ENCODE peak calls at places on chromosomes 5 and 9, in six cellular contexts. One of them, this sample, is unnamed.

GRCh38 chr5:79794347-79794746 is 104.7 kb downstream of the CMYA5 start:
- DNase-seq in CD8-positive, alpha-beta T cell: no peak
- DNase-seq in endodermal cell: no peak
- DNase-seq in gastrocnemius medialis: no peak
- DNase-seq in CD8-positive, alpha-beta memory T cell: no peak
- DNase-seq in tibial nerve: no peak
- DNase-seq in this sample: no peak

GRCh38 chr5:149140197-149141002 is 893 bp upstream of the ABLIM3 start:
- DNase-seq in CD8-positive, alpha-beta memory T cell: no peak
- DNase-seq in tibial nerve: no peak
- DNase-seq in CD8-positive, alpha-beta T cell: no peak
- DNase-seq in endodermal cell: no peak
- DNase-seq in gastrocnemius medialis: no peak
- DNase-seq in this sample: no peak

GRCh38 chr9:129394920-129395279 is 216.8 kb upstream of the IER5L start:
- DNase-seq in gastrocnemius medialis: no peak
- DNase-seq in CD8-positive, alpha-beta T cell: no peak
- DNase-seq in tibial nerve: no peak
- DNase-seq in endodermal cell: no peak
- DNase-seq in CD8-positive, alpha-beta memory T cell: no peak
- DNase-seq in this sample: peak; percentile 10

GRCh38 chr5:1883120-1883924 is 597 bp upstream of the IRX4 start:
- DNase-seq in endodermal cell: peak; percentile 79
- DNase-seq in gastrocnemius medialis: no peak
- DNase-seq in CD8-positive, alpha-beta T cell: no peak
- DNase-seq in CD8-positive, alpha-beta memory T cell: no peak
- DNase-seq in tibial nerve: no peak
- DNase-seq in this sample: no peak

GRCh38 chr5:31895199-31895598 is 256.3 kb downstream of the PDZD2 start:
- DNase-seq in gastrocnemius medialis: no peak
- DNase-seq in CD8-positive, alpha-beta memory T cell: no peak
- DNase-seq in endodermal cell: peak; percentile 20
- DNase-seq in tibial nerve: no peak
- DNase-seq in CD8-positive, alpha-beta T cell: no peak
- DNase-seq in this sample: no peak

GRCh38 chr9:124122813-124123462 is 111.4 kb downstream of the LHX2 start:
- DNase-seq in CD8-positive, alpha-beta memory T cell: no peak
- DNase-seq in gastrocnemius medialis: no peak
- DNase-seq in CD8-positive, alpha-beta T cell: no peak
- DNase-seq in endodermal cell: no peak
- DNase-seq in tibial nerve: no peak
- DNase-seq in this sample: no peak

GRCh38 chr5:107134931-107135330 is 535.8 kb downstream of the EFNA5 start:
- DNase-seq in CD8-positive, alpha-beta memory T cell: no peak
- DNase-seq in CD8-positive, alpha-beta T cell: no peak
- DNase-seq in gastrocnemius medialis: no peak
- DNase-seq in tibial nerve: no peak
- DNase-seq in endodermal cell: no peak
- DNase-seq in this sample: no peak

GRCh38 chr5:96094904-96095303 is 133.3 kb upstream of the ELL2 start:
- DNase-seq in endodermal cell: no peak
- DNase-seq in gastrocnemius medialis: peak; percentile 22
- DNase-seq in CD8-positive, alpha-beta T cell: no peak
- DNase-seq in tibial nerve: peak; percentile 19
- DNase-seq in CD8-positive, alpha-beta memory T cell: no peak
- DNase-seq in this sample: peak; percentile 19

GRCh38 chr5:83377131-83377865 is 94.2 kb upstream of the VCAN start:
- DNase-seq in CD8-positive, alpha-beta memory T cell: no peak
- DNase-seq in gastrocnemius medialis: no peak
- DNase-seq in endodermal cell: no peak
- DNase-seq in tibial nerve: no peak
- DNase-seq in CD8-positive, alpha-beta T cell: no peak
- DNase-seq in this sample: no peak

GRCh38 chr9:9557804-9558334 is 1054.9 kb downstream of the PTPRD start:
- DNase-seq in CD8-positive, alpha-beta memory T cell: no peak
- DNase-seq in gastrocnemius medialis: no peak
- DNase-seq in endodermal cell: peak; percentile 63
- DNase-seq in CD8-positive, alpha-beta T cell: no peak
- DNase-seq in tibial nerve: no peak
- DNase-seq in this sample: no peak

GRCh38 chr9:97889941-97890557 is 32.3 kb downstream of the TRMO start:
- DNase-seq in tibial nerve: no peak
- DNase-seq in endodermal cell: peak; percentile 91
- DNase-seq in gastrocnemius medialis: no peak
- DNase-seq in CD8-positive, alpha-beta T cell: peak; percentile 77
- DNase-seq in CD8-positive, alpha-beta memory T cell: peak; percentile 31
- DNase-seq in this sample: no peak

GRCh38 chr5:50501510-50502209 is 60.6 kb upstream of the EMB start:
- DNase-seq in gastrocnemius medialis: no peak
- DNase-seq in CD8-positive, alpha-beta memory T cell: no peak
- DNase-seq in tibial nerve: no peak
- DNase-seq in endodermal cell: no peak
- DNase-seq in CD8-positive, alpha-beta T cell: no peak
- DNase-seq in this sample: no peak

GRCh38 chr5:137310051-137310730 is 188.9 kb downstream of the SPOCK1 start:
- DNase-seq in CD8-positive, alpha-beta memory T cell: no peak
- DNase-seq in gastrocnemius medialis: no peak
- DNase-seq in tibial nerve: no peak
- DNase-seq in endodermal cell: no peak
- DNase-seq in CD8-positive, alpha-beta T cell: no peak
- DNase-seq in this sample: no peak

GRCh38 chr5:59548807-59549357 is 344.6 kb downstream of the PDE4D start:
- DNase-seq in tibial nerve: no peak
- DNase-seq in gastrocnemius medialis: no peak
- DNase-seq in CD8-positive, alpha-beta memory T cell: no peak
- DNase-seq in endodermal cell: no peak
- DNase-seq in CD8-positive, alpha-beta T cell: no peak
- DNase-seq in this sample: no peak

GRCh38 chr9:101219030-101219429 is 165.8 kb downstream of the BAAT start:
- DNase-seq in tibial nerve: no peak
- DNase-seq in gastrocnemius medialis: no peak
- DNase-seq in CD8-positive, alpha-beta memory T cell: no peak
- DNase-seq in CD8-positive, alpha-beta T cell: no peak
- DNase-seq in endodermal cell: no peak
- DNase-seq in this sample: no peak

GRCh38 chr5:180823346-180823745 is 20.7 kb upstream of the MGAT1 start:
- DNase-seq in CD8-positive, alpha-beta T cell: no peak
- DNase-seq in CD8-positive, alpha-beta memory T cell: no peak
- DNase-seq in gastrocnemius medialis: no peak
- DNase-seq in tibial nerve: no peak
- DNase-seq in endodermal cell: no peak
- DNase-seq in this sample: no peak

GRCh38 chr5:55800924-55801323 is 50.2 kb upstream of the IL31RA start:
- DNase-seq in CD8-positive, alpha-beta T cell: no peak
- DNase-seq in gastrocnemius medialis: no peak
- DNase-seq in tibial nerve: no peak
- DNase-seq in CD8-positive, alpha-beta memory T cell: peak; percentile 9
- DNase-seq in endodermal cell: no peak
- DNase-seq in this sample: no peak

GRCh38 chr9:136654820-136655219 is 7.9 kb upstream of the EGFL7 start:
- DNase-seq in CD8-positive, alpha-beta memory T cell: no peak
- DNase-seq in tibial nerve: no peak
- DNase-seq in CD8-positive, alpha-beta T cell: no peak
- DNase-seq in gastrocnemius medialis: no peak
- DNase-seq in endodermal cell: no peak
- DNase-seq in this sample: no peak

GRCh38 chr9:136711751-136712689 is at the start of gene DIPK1B:
- DNase-seq in endodermal cell: peak; percentile 88
- DNase-seq in CD8-positive, alpha-beta memory T cell: no peak
- DNase-seq in gastrocnemius medialis: no peak
- DNase-seq in tibial nerve: no peak
- DNase-seq in CD8-positive, alpha-beta T cell: no peak
- DNase-seq in this sample: no peak

GRCh38 chr5:63820557-63820956 is 141.7 kb downstream of the HTR1A start:
- DNase-seq in gastrocnemius medialis: no peak
- DNase-seq in CD8-positive, alpha-beta T cell: no peak
- DNase-seq in tibial nerve: no peak
- DNase-seq in endodermal cell: no peak
- DNase-seq in CD8-positive, alpha-beta memory T cell: no peak
- DNase-seq in this sample: no peak

GRCh38 chr5:159765034-159765433 is 151.2 kb upstream of the ADRA1B start:
- DNase-seq in CD8-positive, alpha-beta T cell: no peak
- DNase-seq in gastrocnemius medialis: no peak
- DNase-seq in CD8-positive, alpha-beta memory T cell: no peak
- DNase-seq in tibial nerve: no peak
- DNase-seq in endodermal cell: no peak
- DNase-seq in this sample: no peak

GRCh38 chr5:133244242-133244641 is 192.4 kb downstream of the HSPA4 start:
- DNase-seq in gastrocnemius medialis: no peak
- DNase-seq in endodermal cell: no peak
- DNase-seq in CD8-positive, alpha-beta T cell: no peak
- DNase-seq in CD8-positive, alpha-beta memory T cell: no peak
- DNase-seq in tibial nerve: no peak
- DNase-seq in this sample: no peak

GRCh38 chr5:62093981-62094380 is 212.0 kb upstream of the KIF2A start:
- DNase-seq in CD8-positive, alpha-beta memory T cell: no peak
- DNase-seq in endodermal cell: no peak
- DNase-seq in tibial nerve: no peak
- DNase-seq in CD8-positive, alpha-beta T cell: no peak
- DNase-seq in gastrocnemius medialis: no peak
- DNase-seq in this sample: no peak

GRCh38 chr5:107376546-107377276 is 294.0 kb downstream of the EFNA5 start:
- DNase-seq in CD8-positive, alpha-beta memory T cell: no peak
- DNase-seq in endodermal cell: peak; percentile 65
- DNase-seq in tibial nerve: no peak
- DNase-seq in gastrocnemius medialis: no peak
- DNase-seq in CD8-positive, alpha-beta T cell: no peak
- DNase-seq in this sample: no peak

GRCh38 chr5:162485666-162486292 is 418.2 kb downstream of the GABRG2 start:
- DNase-seq in CD8-positive, alpha-beta T cell: no peak
- DNase-seq in tibial nerve: no peak
- DNase-seq in CD8-positive, alpha-beta memory T cell: no peak
- DNase-seq in gastrocnemius medialis: no peak
- DNase-seq in endodermal cell: peak; percentile 64
- DNase-seq in this sample: no peak

GRCh38 chr9:129175825-129176633 is 2.0 kb downstream of the IER5L start:
- DNase-seq in gastrocnemius medialis: peak; percentile 70
- DNase-seq in CD8-positive, alpha-beta memory T cell: peak; percentile 57
- DNase-seq in CD8-positive, alpha-beta T cell: peak; percentile 48
- DNase-seq in tibial nerve: peak; percentile 78
- DNase-seq in endodermal cell: peak; percentile 94
- DNase-seq in this sample: peak; percentile 91

GRCh38 chr9:108865037-108865436 is 3.0 kb downstream of the ACTL7A start:
- DNase-seq in endodermal cell: no peak
- DNase-seq in CD8-positive, alpha-beta memory T cell: no peak
- DNase-seq in tibial nerve: no peak
- DNase-seq in gastrocnemius medialis: no peak
- DNase-seq in CD8-positive, alpha-beta T cell: no peak
- DNase-seq in this sample: no peak

GRCh38 chr9:110767559-110768063 is 99.0 kb downstream of the MUSK start:
- DNase-seq in CD8-positive, alpha-beta T cell: no peak
- DNase-seq in endodermal cell: no peak
- DNase-seq in CD8-positive, alpha-beta memory T cell: no peak
- DNase-seq in gastrocnemius medialis: peak; percentile 55
- DNase-seq in tibial nerve: peak; percentile 74
- DNase-seq in this sample: peak; percentile 56

GRCh38 chr9:134475051-134475790 is 149.0 kb downstream of the RXRA start:
- DNase-seq in tibial nerve: peak; percentile 72
- DNase-seq in gastrocnemius medialis: no peak
- DNase-seq in CD8-positive, alpha-beta T cell: peak; percentile 32
- DNase-seq in CD8-positive, alpha-beta memory T cell: no peak
- DNase-seq in endodermal cell: no peak
- DNase-seq in this sample: peak; percentile 88

GRCh38 chr5:150247726-150248125 is 41.8 kb downstream of the CAMK2A start:
- DNase-seq in CD8-positive, alpha-beta memory T cell: no peak
- DNase-seq in CD8-positive, alpha-beta T cell: no peak
- DNase-seq in endodermal cell: no peak
- DNase-seq in gastrocnemius medialis: no peak
- DNase-seq in tibial nerve: no peak
- DNase-seq in this sample: no peak
- H3K4me1 ChIP-seq in CD8-positive, alpha-beta memory T cell: no peaks in the 10 kb centered on the region
- H3K4me1 ChIP-seq in CD8-positive, alpha-beta T cell: no peaks in the 10 kb centered on the region
- H3K4me1 ChIP-seq in endodermal cell: peaks cover 6% of the 10 kb centered on the region
- H3K4me1 ChIP-seq in gastrocnemius medialis: peaks cover 42% of the 10 kb centered on the region
- H3K4me1 ChIP-seq in tibial nerve: peaks cover 25% of the 10 kb centered on the region
- H3K4me1 ChIP-seq in this sample: no peaks in the 10 kb centered on the region

DNA sequence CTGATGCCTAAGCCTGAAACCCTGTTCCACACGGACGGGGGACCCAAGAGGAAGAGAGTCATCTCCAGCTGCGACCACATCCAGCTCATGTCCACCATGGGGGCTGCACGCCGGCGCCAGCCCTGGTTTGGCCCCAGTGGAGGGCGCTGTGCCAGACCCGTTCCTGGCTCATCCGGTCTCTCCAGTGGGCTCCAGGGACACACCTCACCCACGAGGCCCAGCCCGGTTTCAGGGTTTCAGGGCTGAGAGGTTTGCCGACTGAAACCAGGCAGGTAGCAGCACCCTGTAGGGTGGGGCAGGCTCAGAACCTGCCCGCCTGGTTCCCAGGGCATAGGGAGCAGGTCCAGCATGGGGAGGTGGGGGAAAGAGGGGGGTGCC is 71.4 kb upstream of the STXBP1 start:
- DNase-seq in CD8-positive, alpha-beta T cell: no peak
- DNase-seq in endodermal cell: peak; percentile 81
- DNase-seq in gastrocnemius medialis: no peak
- DNase-seq in tibial nerve: no peak
- DNase-seq in CD8-positive, alpha-beta memory T cell: no peak
- DNase-seq in this sample: no peak
- H3K4me1 ChIP-seq in CD8-positive, alpha-beta T cell: no peaks in the 10 kb centered on the region
- H3K4me1 ChIP-seq in endodermal cell: peaks cover 3% of the 10 kb centered on the region
- H3K4me1 ChIP-seq in gastrocnemius medialis: peaks cover 17% of the 10 kb centered on the region
- H3K4me1 ChIP-seq in tibial nerve: peaks cover 100% of the 10 kb centered on the region
- H3K4me1 ChIP-seq in CD8-positive, alpha-beta memory T cell: no peaks in the 10 kb centered on the region
- H3K4me1 ChIP-seq in this sample: peaks cover 43% of the 10 kb centered on the region

DNA sequence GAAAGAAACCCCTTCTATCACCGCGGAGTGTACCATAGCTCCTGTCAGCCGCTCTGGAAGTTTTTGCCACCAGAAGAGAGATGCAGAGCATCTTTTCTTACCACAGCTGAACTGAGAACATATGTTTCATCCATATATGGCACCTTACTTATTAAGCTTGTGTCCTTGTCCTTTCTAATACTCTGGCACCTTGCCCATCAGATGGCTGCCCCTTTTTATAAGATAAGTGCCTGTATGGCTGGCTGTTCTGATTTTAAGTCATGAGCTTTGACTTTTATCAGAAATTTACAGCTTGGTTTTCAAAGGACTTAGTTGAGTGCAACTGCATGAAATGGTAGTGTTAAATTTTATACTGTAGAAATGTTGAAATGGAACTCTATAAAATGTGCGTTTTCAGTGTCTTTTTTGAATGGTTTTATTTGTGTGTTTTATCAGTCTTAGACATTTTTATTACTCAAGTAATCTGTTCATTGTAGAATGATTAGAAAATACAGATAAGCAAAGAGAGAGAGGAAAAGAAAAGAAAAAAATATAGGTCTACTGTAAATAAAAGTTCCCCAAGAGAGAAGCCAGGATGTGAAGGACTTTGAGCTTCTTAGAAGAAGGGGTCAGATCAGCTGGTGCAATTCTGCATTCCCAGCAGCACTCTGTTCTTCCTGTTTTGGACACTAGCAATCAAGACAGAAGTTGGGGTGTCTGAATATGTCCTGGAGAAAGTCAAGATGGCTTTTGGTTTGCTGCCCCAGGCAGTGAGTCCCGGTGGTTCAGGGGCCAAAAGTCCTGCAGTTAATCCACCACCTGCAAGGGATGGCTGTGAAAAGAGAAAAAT is 38.8 kb downstream of the ARHGAP26 start:
- DNase-seq in CD8-positive, alpha-beta T cell: no peak
- DNase-seq in endodermal cell: no peak
- DNase-seq in gastrocnemius medialis: no peak
- DNase-seq in CD8-positive, alpha-beta memory T cell: no peak
- DNase-seq in tibial nerve: no peak
- DNase-seq in this sample: no peak
- H3K4me1 ChIP-seq in CD8-positive, alpha-beta T cell: peaks cover 12% of the 10 kb centered on the region
- H3K4me1 ChIP-seq in endodermal cell: peaks cover 4% of the 10 kb centered on the region
- H3K4me1 ChIP-seq in gastrocnemius medialis: peaks cover 49% of the 10 kb centered on the region
- H3K4me1 ChIP-seq in CD8-positive, alpha-beta memory T cell: peaks cover 12% of the 10 kb centered on the region
- H3K4me1 ChIP-seq in tibial nerve: peaks cover 92% of the 10 kb centered on the region
- H3K4me1 ChIP-seq in this sample: peaks cover 17% of the 10 kb centered on the region

GRCh38 chr5:157442989-157443619 is 16.9 kb upstream of the NIPAL4 start:
- DNase-seq in tibial nerve: no peak
- DNase-seq in gastrocnemius medialis: no peak
- DNase-seq in CD8-positive, alpha-beta T cell: no peak
- DNase-seq in endodermal cell: no peak
- DNase-seq in CD8-positive, alpha-beta memory T cell: no peak
- DNase-seq in this sample: no peak
- H3K4me1 ChIP-seq in tibial nerve: peaks cover 7% of the 10 kb centered on the region
- H3K4me1 ChIP-seq in gastrocnemius medialis: no peaks in the 10 kb centered on the region
- H3K4me1 ChIP-seq in CD8-positive, alpha-beta T cell: no peaks in the 10 kb centered on the region
- H3K4me1 ChIP-seq in endodermal cell: no peaks in the 10 kb centered on the region
- H3K4me1 ChIP-seq in CD8-positive, alpha-beta memory T cell: no peaks in the 10 kb centered on the region
- H3K4me1 ChIP-seq in this sample: no peaks in the 10 kb centered on the region

This sample was measured in uterus.